ENCODE peak calls at places on chromosomes 1 and 21, in six cellular contexts. G is AG08396; B is SW 1271; U is stimulated activated CD4-positive, alpha-beta T cell treated with anti-CD3 and anti-CD28 coated beads, Interleukin-4, amount 100 ng/mL, for 48 hours; M is CD8-positive, alpha-beta memory T cell; T is NCI-H446 treated with DMSO at 0.1 percent for 48 hours. V is an unnamed sample.

GRCh38 chr1:6888268-6888667 is 103.0 kb downstream of the CAMTA1 start:
- DNase-seq in U (no peak), B (no peak), T (no peak), M (no peak), G (no peak), V (no peak)

GRCh38 chr1:165815725-165816124 is 11.7 kb upstream of the UCK2 start:
- DNase-seq in G (peak; percentile 48), B (no peak), M (no peak), T (no peak), U (no peak), V (peak; percentile 35)

GRCh38 chr1:78053498-78053897 is 7.7 kb downstream of the GIPC2 start:
- DNase-seq in M (no peak), B (no peak), T (no peak), U (no peak), G (no peak), V (no peak)

GRCh38 chr1:3063379-3064295 is 5.4 kb upstream of the PRDM16 start:
- DNase-seq in B (no peak), U (no peak), G (no peak), T (no peak), M (no peak), V (no peak)

GRCh38 chr1:31476891-31477846 is 64.2 kb downstream of the SERINC2 start:
- DNase-seq in M (no peak), G (no peak), T (no peak), B (no peak), U (no peak), V (no peak)

GRCh38 chr1:93758842-93759515 is 77.3 kb upstream of the BCAR3 start:
- DNase-seq in U (no peak), M (peak; percentile 6), B (no peak), G (peak; percentile 53), T (no peak), V (no peak)

GRCh38 chr1:7642781-7643180 is 128.3 kb upstream of the VAMP3 start:
- DNase-seq in G (no peak), U (no peak), B (no peak), T (no peak), M (no peak), V (no peak)

GRCh38 chr1:32307313-32307712 is 15.4 kb downstream of the HDAC1 start:
- DNase-seq in B (no peak), U (no peak), M (no peak), G (no peak), T (no peak), V (peak; percentile 18)

GRCh38 chr1:98991127-98992003 is 13.3 kb downstream of the PLPPR5 start:
- DNase-seq in T (no peak), M (no peak), U (no peak), G (peak; percentile 34), B (peak; percentile 10), V (peak; percentile 37)

GRCh38 chr1:109239047-109239579 is 10.2 kb upstream of the CELSR2 start:
- DNase-seq in U (no peak), M (no peak), T (no peak), G (no peak), B (no peak), V (no peak)

GRCh38 chr1:204080163-204080903 is 7.4 kb downstream of the SOX13 start:
- DNase-seq in B (no peak), G (peak; percentile 90), T (no peak), M (no peak), U (no peak), V (peak; percentile 91)

GRCh38 chr21:29342394-29342957 is 43.8 kb downstream of the BACH1 start:
- DNase-seq in T (peak; percentile 99), G (peak; percentile 80), U (peak; percentile 52), B (peak; percentile 77), M (no peak), V (peak; percentile 85)

GRCh38 chr1:226052061-226052460 is 10.5 kb upstream of the H3-3A start:
- DNase-seq in T (no peak), M (no peak), B (no peak), G (no peak), U (no peak), V (no peak)